ENCODE peak calls at places on chromosomes 6 and 20, in nine cellular contexts. X is H9, M is HL-60, V is GM04503, L is globus pallidus, T is left ventricle myocardium superior, Q is T-cell, B is HFF-Myc, A is C1 segment of cervical spinal cord. C is an unnamed sample.

GRCh38 chr6:26020983-26021349 is 58.4 kb downstream of the TRIM38 start:
- DNase-seq in Q (no peak), X (no peak), L (no peak), M (no peak), V (no peak), A (peak), T (peak), B (no peak), C (peak)

GRCh38 chr6:108133594-108134179 is 32.1 kb upstream of the NR2E1 start:
- DNase-seq in M (no peak), V (no peak), X (peak), B (no peak), Q (no peak), T (peak), L (peak), A (peak), C (peak)

GRCh38 chr6:18262812-18263560 is 1.3 kb downstream of the DEK start:
- DNase-seq in X (no peak), M (no peak), V (no peak), A (no peak), Q (peak), B (no peak), L (peak), T (no peak), C (no peak)

GRCh38 chr6:109456710-109457595 is 1.4 kb upstream of the MICAL1 start:
- DNase-seq in B (no peak), X (no peak), V (peak), L (no peak), A (peak), T (peak), Q (no peak), M (no peak), C (peak)

GRCh38 chr20:10047427-10047826 is 12.6 kb downstream of the ANKEF1 start:
- DNase-seq in L (no peak), T (no peak), V (no peak), B (no peak), M (no peak), A (no peak), Q (no peak), X (peak), C (no peak)

GRCh38 chr6:155050311-155050710 is 55.2 kb downstream of the TIAM2 start:
- DNase-seq in M (no peak), B (no peak), T (no peak), V (no peak), L (no peak), A (no peak), X (no peak), Q (no peak), C (no peak)

GRCh38 chr20:63588641-63589041 is 14.6 kb upstream of the HELZ2 start:
- DNase-seq in M (no peak), X (no peak), L (no peak), Q (no peak), T (no peak), V (no peak), B (no peak), A (no peak), C (no peak)

GRCh38 chr6:166637806-166638458 is 10.9 kb upstream of the RPS6KA2 start:
- DNase-seq in B (no peak), A (no peak), M (no peak), Q (no peak), L (no peak), V (no peak), X (no peak), T (no peak), C (no peak)

GRCh38 chr6:112562348-112563220 is 215.5 kb downstream of the RFPL4B start:
- DNase-seq in V (no peak), B (no peak), T (no peak), M (no peak), Q (no peak), A (peak), X (no peak), L (peak), C (no peak)

GRCh38 chr6:151808331-151809241 is 1.1 kb downstream of the ESR1 start:
- DNase-seq in X (peak), T (no peak), A (no peak), M (no peak), V (no peak), B (no peak), Q (no peak), L (no peak), C (no peak)

GRCh38 chr6:116034327-116034726 is 26.4 kb downstream of the FRK start:
- DNase-seq in V (no peak), B (no peak), T (no peak), L (peak), A (no peak), X (no peak), M (no peak), Q (no peak), C (no peak)

GRCh38 chr6:46273911-46274310 is 103.1 kb upstream of the ENPP5 start:
- DNase-seq in Q (no peak), A (no peak), T (no peak), L (no peak), M (no peak), V (no peak), B (no peak), X (no peak), C (no peak)

GRCh38 chr20:513429-513828 is 30.2 kb downstream of the CSNK2A1 start:
- DNase-seq in Q (no peak), A (no peak), L (no peak), V (no peak), X (no peak), M (no peak), T (no peak), B (no peak), C (no peak)

GRCh38 chr20:14992961-14993360 is 655.5 kb upstream of the FLRT3 start:
- DNase-seq in V (no peak), A (no peak), B (peak), M (no peak), X (no peak), T (no peak), L (no peak), Q (no peak), C (no peak)

GRCh38 chr6:96743496-96743895 is 93.8 kb downstream of the GPR63 start:
- DNase-seq in V (no peak), M (no peak), X (no peak), A (no peak), B (no peak), L (no peak), Q (no peak), T (no peak), C (peak)

GRCh38 chr20:47243906-47244305 is 112.6 kb downstream of the ZMYND8 start:
- DNase-seq in A (no peak), X (no peak), Q (no peak), B (no peak), V (no peak), M (no peak), L (no peak), T (no peak), C (no peak)

GRCh38 chr6:98823845-98824162 is 10.6 kb upstream of the POU3F2 start:
- DNase-seq in A (no peak), V (no peak), M (no peak), X (no peak), B (no peak), L (peak), Q (no peak), T (no peak), C (no peak)

GRCh38 chr6:788058-788457 is 95.1 kb upstream of the EXOC2 start:
- DNase-seq in V (no peak), B (no peak), A (no peak), L (no peak), M (no peak), Q (no peak), X (no peak), T (no peak), C (no peak)

GRCh38 chr20:11159728-11160127 is 485.9 kb upstream of the JAG1 start:
- DNase-seq in V (no peak), L (peak), T (no peak), X (no peak), A (peak), M (no peak), Q (no peak), B (no peak), C (no peak)

C was measured in MG63.